ENCODE peak calls at places on chromosomes 1 and 21, in ten cellular contexts. B is activated naive CD8-positive, alpha-beta T cell treated with anti-CD3 and anti-CD28 coated beads, Interleukin-2, amount 50 U/mL, for 16 hours; M is A549; K is IMR-90; Z is non-pigmented ciliary epithelial cell; V is EL; F is heart left ventricle; N is stimulated activated CD4-positive, alpha-beta T cell treated with anti-CD3 and anti-CD28 coated beads, Interleukin-1b, Interleukin-23, amount 100 ng/mL, for 24 hours; A is activated T-cell treated with anti-CD3 and anti-CD28 coated beads for 1 hour; T is GM04504. P is an unnamed sample.

GRCh38 chr1:25245809-25246599 is 1.2 kb downstream of the RSRP1 start:
- DNase-seq in Z (no peak), V (peak), T (no peak), M (peak), K (peak), N (no peak), F (no peak), A (no peak), B (no peak), P (no peak)

GRCh38 chr1:53553734-53554509 is 94.7 kb downstream of the DMRTB1 start:
- DNase-seq in A (no peak), T (no peak), Z (no peak), K (no peak), M (no peak), N (no peak), F (peak), V (peak), B (no peak), P (no peak)

GRCh38 chr1:1923681-1924000 is 4.6 kb upstream of the TMEM52 start:
- DNase-seq in F (no peak), Z (no peak), M (no peak), B (no peak), V (no peak), T (no peak), N (no peak), K (no peak), A (no peak), P (no peak)

GRCh38 chr1:246293366-246294121 is 213.5 kb downstream of the SMYD3 start:
- DNase-seq in B (no peak), M (no peak), F (no peak), Z (no peak), T (no peak), N (no peak), K (no peak), V (no peak), A (no peak), P (no peak)

GRCh38 chr1:54403377-54403776 is 2.8 kb downstream of the SSBP3 start:
- DNase-seq in V (no peak), Z (no peak), B (no peak), N (no peak), K (no peak), M (no peak), T (no peak), F (no peak), A (no peak), P (no peak)

GRCh38 chr1:211928993-211929637 is 98.6 kb upstream of the LPGAT1 start:
- DNase-seq in M (peak), Z (no peak), B (no peak), F (no peak), A (no peak), N (no peak), V (peak), K (peak), T (no peak), P (no peak)

GRCh38 chr1:155284476-155284875 is 7.2 kb downstream of the HCN3 start:
- DNase-seq in F (no peak), T (no peak), V (no peak), A (no peak), Z (no peak), N (no peak), M (no peak), K (no peak), B (no peak), P (no peak)

GRCh38 chr1:156922986-156923564 is 2.6 kb downstream of the LRRC71 start:
- DNase-seq in A (no peak), Z (no peak), N (no peak), F (no peak), V (no peak), B (no peak), M (no peak), T (no peak), K (no peak), P (no peak)

GRCh38 chr1:55329091-55329490 is 113.9 kb upstream of the USP24 start:
- DNase-seq in K (peak), B (no peak), A (no peak), N (no peak), M (no peak), V (no peak), F (peak), Z (no peak), T (no peak), P (no peak)

GRCh38 chr1:162564762-162565218 is 3.3 kb downstream of the UAP1 start:
- DNase-seq in V (peak), A (no peak), F (no peak), K (peak), T (no peak), N (no peak), Z (no peak), M (no peak), B (no peak), P (no peak)

GRCh38 chr21:15058718-15059316 is 6.0 kb downstream of the NRIP1 start:
- DNase-seq in B (no peak), N (no peak), F (no peak), M (peak), K (peak), A (no peak), V (peak), T (no peak), Z (no peak), P (peak)

GRCh38 chr1:179586107-179586823 is 5.4 kb upstream of the TDRD5 start:
- DNase-seq in Z (no peak), M (peak), A (no peak), N (no peak), K (no peak), T (no peak), F (peak), V (peak), B (no peak), P (no peak)

GRCh38 chr1:170360601-170361000 is 171.4 kb upstream of the GORAB start:
- DNase-seq in B (no peak), T (no peak), A (no peak), V (no peak), N (no peak), F (no peak), K (no peak), Z (no peak), M (no peak), P (no peak)

GRCh38 chr1:62685431-62685859 is 2.7 kb downstream of the DOCK7 start:
- DNase-seq in N (no peak), A (no peak), Z (no peak), F (no peak), V (peak), M (no peak), T (no peak), B (no peak), K (peak), P (no peak)

GRCh38 chr1:21585037-21585436 is 75.8 kb downstream of the ALPL start:
- DNase-seq in Z (no peak), K (no peak), F (peak), B (no peak), N (no peak), M (no peak), T (no peak), V (no peak), A (no peak), P (no peak)

GRCh38 chr1:224637510-224637909 is 21.4 kb downstream of the CNIH3 start:
- DNase-seq in F (no peak), T (peak), B (no peak), Z (peak), A (no peak), N (no peak), M (peak), V (peak), K (peak), P (peak)

GRCh38 chr21:44866780-44867179 is 6.7 kb downstream of the PTTG1IP start:
- DNase-seq in B (no peak), T (no peak), V (peak), N (no peak), M (no peak), F (peak), Z (no peak), K (peak), A (no peak), P (no peak)